ENCODE peak calls at places on chromosomes 6 and 20, in six cellular contexts. D, X, Y, Z, R and K are unnamed samples.

GRCh38 chr6:128508588-128509296 is 11.7 kb downstream of the PTPRK start:
- DNase-seq in D (no peak), X (peak; percentile 61), Y (no peak), Z (no peak), R (peak; percentile 97), K (no peak)

GRCh38 chr6:118893095-118893881 is 664 bp upstream of the ASF1A start:
- DNase-seq in D (no peak), X (no peak), Y (peak; percentile 33), Z (no peak), R (peak; percentile 49), K (no peak)

GRCh38 chr6:17884501-17885039 is 102.9 kb downstream of the KIF13A start:
- DNase-seq in D (no peak), X (no peak), Y (no peak), Z (peak; percentile 80), R (no peak), K (no peak)

GRCh38 chr6:84825461-84825860 is 61.1 kb upstream of the TBX18 start:
- DNase-seq in D (no peak), X (no peak), Y (no peak), Z (no peak), R (no peak), K (no peak)

GRCh38 chr6:109447087-109447486 is 6.6 kb downstream of the SMPD2 start:
- DNase-seq in D (no peak), X (no peak), Y (no peak), Z (no peak), R (no peak), K (peak; percentile 27)

GRCh38 chr20:24738981-24739633 is 210.0 kb upstream of the CST7 start:
- DNase-seq in D (no peak), X (no peak), Y (no peak), Z (peak; percentile 9), R (no peak), K (no peak)

GRCh38 chr20:23163562-23163961 is 77.4 kb upstream of the CD93 start:
- DNase-seq in D (no peak), X (no peak), Y (no peak), Z (no peak), R (no peak), K (no peak)

GRCh38 chr6:390914-391558 is 516 bp upstream of the IRF4 start:
- DNase-seq in D (peak; percentile 16), X (no peak), Y (no peak), Z (no peak), R (no peak), K (peak; percentile 77)

GRCh38 chr20:39070484-39071231 is 108.5 kb downstream of the DHX35 start:
- DNase-seq in D (no peak), X (peak; percentile 23), Y (no peak), Z (no peak), R (peak; percentile 71), K (no peak)

GRCh38 chr20:7285918-7286556 is 518.6 kb downstream of the BMP2 start:
- DNase-seq in D (peak; percentile 79), X (peak; percentile 19), Y (peak; percentile 12), Z (peak; percentile 12), R (peak; percentile 80), K (no peak)

GRCh38 chr6:82818727-82819126 is 246.9 kb downstream of the UBE3D start:
- DNase-seq in D (no peak), X (no peak), Y (no peak), Z (no peak), R (no peak), K (no peak)

GRCh38 chr20:37276494-37277252 is 12.8 kb upstream of the MANBAL start:
- DNase-seq in D (no peak), X (no peak), Y (no peak), Z (no peak), R (peak; percentile 49), K (no peak)

GRCh38 chr6:11241793-11242201 is 9.3 kb upstream of the NEDD9 start:
- DNase-seq in D (no peak), X (no peak), Y (peak; percentile 38), Z (no peak), R (peak; percentile 86), K (peak; percentile 91)

GRCh38 chr20:57649617-57650015 is 29.4 kb upstream of the ZBP1 start:
- DNase-seq in D (no peak), X (no peak), Y (no peak), Z (no peak), R (no peak), K (no peak)

GRCh38 chr6:26211963-26212362 is 124.7 kb downstream of the HFE start:
- DNase-seq in D (no peak), X (no peak), Y (no peak), Z (no peak), R (no peak), K (no peak)

GRCh38 chr6:142784344-142784743 is 160.6 kb downstream of the HIVEP2 start:
- DNase-seq in D (no peak), X (no peak), Y (no peak), Z (peak; percentile 86), R (no peak), K (no peak)

GRCh38 chr20:37359836-37360235 is 13.9 kb downstream of the SRC start:
- DNase-seq in D (no peak), X (no peak), Y (no peak), Z (no peak), R (no peak), K (no peak)

GRCh38 chr20:17614176-17614811 is 44.4 kb downstream of the DSTN start:
- DNase-seq in D (no peak), X (no peak), Y (no peak), Z (no peak), R (no peak), K (no peak)

GRCh38 chr20:3820901-3821727 is 767 bp downstream of the AP5S1 start:
- DNase-seq in D (no peak), X (no peak), Y (no peak), Z (no peak), R (no peak), K (no peak)

GRCh38 chr20:53748821-53749402 is 155.3 kb upstream of the ZNF217 start:
- DNase-seq in D (no peak), X (no peak), Y (no peak), Z (no peak), R (no peak), K (no peak)

GRCh38 chr6:113082691-113083090 is 735.6 kb downstream of the RFPL4B start:
- DNase-seq in D (no peak), X (no peak), Y (no peak), Z (no peak), R (no peak), K (no peak)

GRCh38 chr6:87755697-87756671 is 54.0 kb upstream of the AKIRIN2 start:
- DNase-seq in D (no peak), X (no peak), Y (no peak), Z (no peak), R (no peak), K (no peak)

GRCh38 chr20:50284811-50285375 is 94.3 kb downstream of the CEBPB start:
- DNase-seq in D (no peak), X (no peak), Y (no peak), Z (no peak), R (no peak), K (no peak)

GRCh38 chr6:25612666-25613065 is 39.3 kb upstream of the SCGN start:
- DNase-seq in D (no peak), X (no peak), Y (no peak), Z (no peak), R (no peak), K (no peak)

GRCh38 chr6:150620763-150621162 is 21.1 kb downstream of the PLEKHG1 start:
- DNase-seq in D (no peak), X (no peak), Y (no peak), Z (no peak), R (no peak), K (no peak)

GRCh38 chr6:156767603-156768467 is 9.3 kb upstream of the ARID1B start:
- DNase-seq in D (no peak), X (no peak), Y (no peak), Z (peak; percentile 90), R (no peak), K (no peak)

GRCh38 chr6:26249959-26250805 is 114.8 kb upstream of the BTN3A2 start:
- DNase-seq in D (no peak), X (no peak), Y (peak; percentile 46), Z (peak; percentile 97), R (peak; percentile 58), K (peak; percentile 73)

GRCh38 chr6:110944681-110945151 is 13.8 kb upstream of the GTF3C6 start:
- DNase-seq in D (no peak), X (peak; percentile 69), Y (peak; percentile 33), Z (peak; percentile 94), R (peak; percentile 9), K (no peak)

GRCh38 chr6:51386347-51386836 is 567.7 kb downstream of the TFAP2B start:
- DNase-seq in D (no peak), X (no peak), Y (no peak), Z (no peak), R (no peak), K (no peak)
- TF ChIP-seq ZNF274 in D (no peak), X (no peak), Y (no peak), Z (no peak), R (no peak), K (no peak)

GRCh38 chr20:51801220-51801991 is 915 bp downstream of the SALL4 start:
- DNase-seq in D (no peak), X (no peak), Y (no peak), Z (no peak), R (no peak), K (peak; percentile 71)
- TF ChIP-seq ZNF274 in D (no peak), X (no peak), Y (no peak), Z (no peak), R (no peak), K (no peak)

GRCh38 chr20:2521369-2522305 is 12.9 kb upstream of the ZNF343 start:
- DNase-seq in D (peak; percentile 32), X (peak; percentile 39), Y (peak; percentile 29), Z (no peak), R (peak; percentile 45), K (no peak)

GRCh38 chr20:2520617-2521016 is 11.9 kb upstream of the ZNF343 start:
- DNase-seq in D (no peak), X (no peak), Y (no peak), Z (no peak), R (no peak), K (no peak)

GRCh38 chr20:2518096-2518495 is 9.4 kb upstream of the ZNF343 start:
- DNase-seq in D (no peak), X (no peak), Y (no peak), Z (no peak), R (no peak), K (no peak)

GRCh38 chr20:2518558-2518957 is 9.8 kb upstream of the ZNF343 start:
- DNase-seq in D (no peak), X (no peak), Y (no peak), Z (no peak), R (no peak), K (no peak)

DNA sequence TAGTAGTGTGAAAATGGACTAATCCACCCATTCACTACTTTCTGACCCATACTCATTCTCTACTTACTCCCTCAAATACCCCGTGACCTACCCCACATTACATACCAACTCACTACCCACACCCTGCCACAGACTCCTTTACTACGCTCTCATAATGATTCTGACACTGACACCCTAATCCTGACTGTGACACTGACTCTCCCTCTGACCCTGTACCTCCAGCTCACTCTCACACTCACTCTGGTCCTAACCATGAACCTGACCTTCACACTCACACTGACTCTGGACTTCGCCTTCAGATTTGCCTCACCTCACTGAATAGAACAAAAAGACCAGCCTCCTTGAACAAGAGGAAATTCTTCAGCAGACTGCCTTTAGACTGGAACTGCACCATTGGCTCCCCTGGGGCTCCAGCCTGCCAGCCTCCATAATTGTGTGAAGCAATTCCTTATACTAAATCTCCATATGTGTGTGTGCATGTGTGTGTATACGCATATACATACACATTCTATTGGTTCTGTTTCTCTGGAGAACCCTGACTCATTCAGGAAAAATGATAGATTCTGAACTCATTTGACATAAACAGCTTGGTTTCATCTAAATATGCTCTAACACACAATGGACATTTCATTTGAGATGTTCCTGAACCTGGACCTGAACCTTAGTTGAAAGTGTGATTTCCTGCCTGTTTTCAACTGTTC is 10.6 kb upstream of the ZNF343 start:
- DNase-seq in D (no peak), X (no peak), Y (no peak), Z (no peak), R (no peak), K (no peak)
- TF ChIP-seq ZNF274 in D (no peak), X (no peak), Y (no peak), Z (no peak), R (no peak), K (no peak)

GRCh38 chr6:135231469-135231844 is 50.3 kb downstream of the MYB start:
- DNase-seq in D (no peak), X (no peak), Y (no peak), Z (peak; percentile 59), R (no peak), K (no peak)
- TF ChIP-seq ZNF274 in D (no peak), X (no peak), Y (no peak), Z (no peak), R (no peak), K (no peak)